ENCODE peak calls at places on chromosomes 2 and 18, in six cellular contexts. V is cardiac muscle cell, X is heart right ventricle, Z is IMR-90, T is neuronal stem cell, U is OCI-LY7. N is an unnamed sample.

GRCh38 chr2:65554765-65555561 is 122.6 kb upstream of the SPRED2 start:
- DNase-seq in V (no peak), X (no peak), Z (peak; percentile 15), T (no peak), U (peak; percentile 78), N (no peak)

GRCh38 chr2:207676827-207677354 is 34.5 kb upstream of the CCNYL1 start:
- DNase-seq in V (peak; percentile 92), X (no peak), Z (peak; percentile 91), T (no peak), U (no peak), N (no peak)

GRCh38 chr2:234425923-234426603 is 70.8 kb downstream of the ARL4C start:
- DNase-seq in V (no peak), X (no peak), Z (no peak), T (no peak), U (peak; percentile 97), N (peak; percentile 66)

GRCh38 chr2:224311226-224311625 is 90.7 kb downstream of the FAM124B start:
- DNase-seq in V (no peak), X (no peak), Z (no peak), T (no peak), U (no peak), N (no peak)

GRCh38 chr2:120766758-120767351 is 31.2 kb downstream of the GLI2 start:
- DNase-seq in V (peak; percentile 49), X (no peak), Z (peak; percentile 50), T (no peak), U (no peak), N (no peak)

GRCh38 chr2:230459213-230459612 is 43.2 kb downstream of the SP100 start:
- DNase-seq in V (no peak), X (no peak), Z (no peak), T (no peak), U (no peak), N (no peak)

GRCh38 chr18:50716902-50717301 is 102.9 kb downstream of the MRO start:
- DNase-seq in V (peak; percentile 17), X (no peak), Z (no peak), T (no peak), U (no peak), N (no peak)

GRCh38 chr18:37334494-37335125 is 231.0 kb downstream of the CELF4 start:
- DNase-seq in V (peak; percentile 48), X (no peak), Z (peak; percentile 46), T (peak; percentile 49), U (no peak), N (no peak)

GRCh38 chr2:64259301-64259700 is 115.1 kb upstream of the PELI1 start:
- DNase-seq in V (peak; percentile 83), X (peak; percentile 70), Z (no peak), T (no peak), U (no peak), N (no peak)

GRCh38 chr2:128449226-128450061 is 130.8 kb upstream of the HS6ST1 start:
- DNase-seq in V (no peak), X (no peak), Z (no peak), T (no peak), U (no peak), N (no peak)

GRCh38 chr2:202337706-202338346 is 38.3 kb upstream of the BMPR2 start:
- DNase-seq in V (no peak), X (no peak), Z (no peak), T (no peak), U (no peak), N (no peak)

GRCh38 chr2:29281086-29281485 is 165.9 kb downstream of the CLIP4 start:
- DNase-seq in V (no peak), X (no peak), Z (no peak), T (no peak), U (no peak), N (no peak)

GRCh38 chr18:61322265-61322873 is 10.9 kb upstream of the CDH20 start:
- DNase-seq in V (peak; percentile 72), X (peak; percentile 58), Z (peak; percentile 33), T (peak; percentile 59), U (peak; percentile 33), N (peak; percentile 27)

GRCh38 chr2:96202152-96202856 is 6.3 kb downstream of the STARD7 start:
- DNase-seq in V (no peak), X (no peak), Z (no peak), T (no peak), U (no peak), N (no peak)
- H3K4me1 ChIP-seq in V (peaks cover 40% of the 10 kb centered on the region), X (peaks cover 82% of the 10 kb centered on the region), Z (peaks cover 14% of the 10 kb centered on the region), T (peaks cover 11% of the 10 kb centered on the region), U (peaks cover 82% of the 10 kb centered on the region), N (peaks cover 72% of the 10 kb centered on the region)

DNA sequence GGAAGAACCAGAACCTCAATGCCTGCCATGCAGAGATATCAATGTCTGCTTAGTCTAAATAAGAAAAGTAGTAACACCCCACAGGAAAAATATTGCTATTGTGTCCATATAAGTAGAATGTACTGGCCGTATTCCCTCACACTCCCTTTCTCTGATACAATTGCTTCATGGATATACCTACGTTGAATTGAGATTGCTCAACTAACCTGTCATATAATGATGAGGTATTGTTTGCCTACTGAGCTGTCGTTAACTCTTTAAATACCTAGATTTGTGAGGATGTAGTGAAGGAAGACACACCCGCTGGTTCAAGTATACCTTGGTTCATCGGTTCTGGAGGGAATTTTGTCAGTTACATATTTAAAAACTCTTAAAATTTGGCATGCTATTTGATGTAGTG is 480.7 kb upstream of the TCF4 start:
- DNase-seq in V (no peak), X (no peak), Z (no peak), T (no peak), U (no peak), N (no peak)
- H3K27ac ChIP-seq in V (no peak overlapping the region), X (peak overlapping the region; percentile 81), Z (no peak overlapping the region), T (no peak overlapping the region), U (no peak overlapping the region), N (no peak overlapping the region)

DNA sequence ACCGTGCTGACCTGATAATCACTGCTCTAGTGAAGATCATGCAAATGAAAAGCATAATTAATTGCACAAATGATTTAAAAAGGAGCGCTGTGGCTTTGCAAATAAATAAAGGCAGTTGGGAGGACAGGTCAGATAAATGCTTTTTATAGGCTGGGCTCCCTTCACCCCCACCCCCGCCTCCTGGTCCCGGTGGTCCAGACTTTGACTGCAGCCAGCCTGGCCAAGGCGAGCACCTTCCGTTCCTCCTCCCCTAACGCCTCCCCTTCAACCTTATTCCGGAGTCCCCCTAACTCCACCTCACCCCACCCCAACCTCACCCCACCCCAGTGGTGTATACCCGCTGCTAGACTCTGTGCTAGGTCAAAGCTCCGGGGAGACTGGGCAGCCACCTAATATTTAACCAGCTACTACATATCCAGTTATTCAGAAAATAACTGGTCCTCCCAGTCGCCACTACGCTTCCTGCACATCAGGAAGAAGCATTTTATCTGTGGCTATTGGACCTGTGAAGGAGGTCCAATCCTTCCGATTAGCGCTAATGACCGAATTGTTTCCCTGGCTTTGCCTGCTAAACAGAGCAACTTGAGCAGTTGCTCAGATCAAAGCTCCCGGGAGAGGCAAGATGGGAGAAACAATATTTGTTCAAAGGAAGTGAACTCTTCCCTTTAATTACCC is 3.7 kb upstream of the SP9 start:
- DNase-seq in V (no peak), X (no peak), Z (no peak), T (peak; percentile 15), U (no peak), N (no peak)
- H3K4me3 ChIP-seq in V (no peak overlapping the region), X (no peak overlapping the region), Z (no peak overlapping the region), T (no peak overlapping the region), U (no peak overlapping the region), N (no peak overlapping the region)

DNA sequence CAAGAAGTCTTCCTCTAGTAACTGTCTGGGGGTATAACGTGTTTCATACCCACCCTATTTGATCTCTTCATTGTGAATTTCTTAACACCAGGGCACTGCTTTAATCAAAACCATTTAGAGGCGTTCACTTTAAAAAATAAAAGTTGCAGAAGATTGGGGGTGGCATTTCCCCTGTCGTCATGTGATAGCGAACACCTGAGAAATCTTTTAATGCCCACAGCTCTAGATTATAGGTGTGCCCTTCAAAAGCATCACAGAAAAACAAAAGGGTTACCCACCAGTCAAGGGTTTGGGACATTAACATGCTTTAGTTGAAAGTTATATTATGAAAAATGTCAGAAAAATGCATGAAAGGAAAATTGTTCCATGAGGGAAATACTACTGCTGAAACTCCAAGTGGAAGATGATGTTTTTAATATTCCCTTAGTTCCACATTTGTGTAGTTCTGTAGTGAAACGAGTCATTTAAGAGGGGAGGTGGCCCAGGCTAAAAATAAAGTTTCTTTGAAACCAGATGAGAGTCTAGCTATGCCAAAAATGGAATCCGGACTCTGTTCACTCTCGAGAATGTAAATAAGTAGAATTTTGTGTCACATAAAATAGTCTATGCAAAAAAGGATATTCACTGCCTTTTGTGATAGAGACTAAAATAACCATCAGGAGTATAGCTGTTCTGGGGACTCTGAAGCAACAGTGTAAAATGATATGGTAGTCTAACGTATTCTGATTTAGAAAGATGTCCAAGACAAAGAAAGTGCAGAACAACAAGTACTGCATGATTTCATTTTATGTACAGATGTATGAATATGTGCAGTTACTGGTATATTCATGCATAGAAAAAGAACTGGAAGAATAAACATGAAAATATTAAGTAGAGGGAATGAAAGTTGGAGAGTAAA is 95.3 kb downstream of the TMEM247 start:
- DNase-seq in V (no peak), X (no peak), Z (no peak), T (no peak), U (peak; percentile 91), N (no peak)
- H3K4me1 ChIP-seq in V (peaks cover 58% of the 10 kb centered on the region), X (peaks cover 48% of the 10 kb centered on the region), Z (peaks cover 4% of the 10 kb centered on the region), T (no peaks in the 10 kb centered on the region), U (peaks cover 82% of the 10 kb centered on the region), N (no peaks in the 10 kb centered on the region)

GRCh38 chr2:14427982-14428567 is 204.4 kb upstream of the LRATD1 start:
- DNase-seq in V (no peak), X (no peak), Z (peak; percentile 53), T (no peak), U (no peak), N (no peak)
- H3K27ac ChIP-seq in V (no peak overlapping the region), X (no peak overlapping the region), Z (no peak overlapping the region), T (no peak overlapping the region), U (no peak overlapping the region), N (no peak overlapping the region)